ENCODE peak calls at places on chromosomes 11 and 22, in ten cellular contexts. M is Caco-2; E is CD4-positive, CD25-positive, alpha-beta regulatory T cell; Q is AG04450; L is mesenchymal stem cell; R is pancreas; U is HCT116; H is right lobe of liver; F is transverse colon; A is tibial artery. N is an unnamed sample.

GRCh38 chr11:92759571-92760214 is 209.8 kb upstream of the MTNR1B start:
- DNase-seq in H (no peak), Q (no peak), U (no peak), L (no peak), A (no peak), F (no peak), R (no peak), E (no peak), M (no peak), N (no peak)

GRCh38 chr22:40323681-40324083 is 22.6 kb upstream of the ADSL start:
- DNase-seq in H (no peak), U (no peak), F (no peak), Q (no peak), L (no peak), M (no peak), A (no peak), E (peak; percentile 46), R (no peak), N (no peak)

GRCh38 chr11:27553186-27553585 is 46.6 kb upstream of the LIN7C start:
- DNase-seq in U (no peak), E (no peak), M (no peak), R (no peak), L (no peak), F (no peak), H (no peak), Q (no peak), A (no peak), N (no peak)

GRCh38 chr11:112163875-112164521 is at the start of gene IL18:
- DNase-seq in R (peak; percentile 62), L (peak; percentile 54), E (no peak), U (peak; percentile 78), H (peak; percentile 70), A (peak; percentile 67), F (peak; percentile 88), M (peak; percentile 87), Q (no peak), N (peak; percentile 72)

GRCh38 chr11:134856371-134856971 is 444.4 kb upstream of the B3GAT1 start:
- DNase-seq in H (no peak), Q (no peak), L (no peak), E (no peak), R (no peak), M (no peak), F (no peak), A (no peak), U (no peak), N (no peak)

GRCh38 chr11:9314291-9315077 is at the start of gene TMEM41B:
- DNase-seq in A (peak; percentile 99), L (peak; percentile 99), M (peak; percentile 99), R (peak; percentile 99), H (peak; percentile 99), E (peak; percentile 99), F (peak; percentile 98), Q (peak; percentile 94), U (peak; percentile 97), N (peak; percentile 98)

GRCh38 chr22:25099202-25099601 is 100.5 kb upstream of the CRYBB3 start:
- DNase-seq in E (no peak), A (no peak), Q (no peak), U (no peak), M (no peak), R (no peak), F (no peak), H (no peak), L (no peak), N (no peak)

GRCh38 chr22:49208768-49209252 is 618.9 kb downstream of the BRD1 start:
- DNase-seq in L (no peak), Q (no peak), R (peak; percentile 21), A (peak; percentile 13), E (no peak), F (no peak), U (no peak), H (peak; percentile 19), M (no peak), N (peak; percentile 40)

GRCh38 chr22:26172389-26172990 is 3.2 kb downstream of the SEZ6L start:
- DNase-seq in Q (no peak), E (no peak), H (peak; percentile 35), F (peak; percentile 33), R (no peak), U (peak; percentile 24), A (no peak), L (peak; percentile 1), M (peak; percentile 68), N (no peak)

GRCh38 chr22:36257308-36257707 is 4.4 kb downstream of the APOL1 start:
- DNase-seq in L (no peak), M (no peak), F (no peak), E (no peak), R (no peak), H (no peak), A (no peak), U (no peak), Q (no peak), N (peak; percentile 53)

GRCh38 chr11:128733440-128734115 is 39.7 kb downstream of the FLI1 start:
- DNase-seq in E (no peak), L (peak; percentile 60), F (peak; percentile 46), U (no peak), Q (no peak), M (peak; percentile 24), R (no peak), A (no peak), H (no peak), N (no peak)

GRCh38 chr11:128737704-128738103 is 43.8 kb downstream of the FLI1 start:
- DNase-seq in H (no peak), U (no peak), R (no peak), F (no peak), E (no peak), L (no peak), A (no peak), M (no peak), Q (no peak), N (no peak)

GRCh38 chr11:128732471-128733277 is 38.8 kb downstream of the FLI1 start:
- DNase-seq in R (no peak), F (no peak), U (no peak), Q (no peak), M (no peak), E (no peak), L (no peak), H (no peak), A (no peak), N (no peak)

GRCh38 chr11:128735935-128736610 is 42.2 kb downstream of the FLI1 start:
- DNase-seq in R (no peak), H (no peak), Q (no peak), F (no peak), L (no peak), U (no peak), E (no peak), M (peak; percentile 21), A (no peak), N (no peak)

DNA sequence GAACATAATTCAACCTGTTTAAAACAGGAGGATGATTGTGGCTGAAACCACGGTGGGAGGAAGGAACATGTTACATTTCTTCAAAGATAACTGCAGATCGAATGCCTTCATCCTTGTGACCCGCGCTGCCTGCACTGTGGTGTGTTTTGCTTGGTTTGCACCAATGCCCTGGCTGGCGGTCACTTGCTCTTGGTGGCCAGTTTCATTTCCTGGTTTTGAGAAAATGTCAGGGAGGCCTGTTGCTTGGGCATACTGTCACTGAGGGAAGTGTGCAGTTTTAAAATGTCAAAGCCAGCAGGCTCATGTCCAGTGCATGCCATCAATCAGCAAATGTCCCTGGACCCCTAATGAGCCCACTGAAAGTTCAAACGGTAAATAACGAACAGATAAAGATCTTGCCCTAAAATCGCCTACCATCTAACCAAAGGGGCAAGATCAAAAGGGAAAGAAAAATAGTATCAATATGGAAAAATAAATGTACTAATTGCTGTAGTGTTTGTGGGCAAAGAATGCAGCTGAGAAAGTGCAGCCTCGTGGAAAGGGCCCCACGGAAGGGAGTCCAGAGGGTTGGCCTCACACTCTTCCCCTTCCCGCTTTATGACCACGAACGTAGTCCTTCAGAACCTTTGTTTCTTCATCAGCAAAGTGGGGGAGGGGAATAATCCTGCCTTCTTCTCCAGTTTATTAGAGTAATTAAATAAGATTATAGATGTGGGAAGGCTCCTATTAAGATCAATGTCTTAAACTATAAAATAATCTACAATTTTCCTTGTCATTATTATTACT is 40.8 kb downstream of the FLI1 start:
- DNase-seq in E (no peak), H (peak; percentile 51), L (no peak), R (no peak), Q (no peak), M (no peak), U (no peak), A (no peak), F (peak; percentile 71), N (no peak)
- H3K27me3 ChIP-seq in E (no peaks in the 10 kb centered on the region), H (no peaks in the 10 kb centered on the region), L (no peaks in the 10 kb centered on the region), R (no peaks in the 10 kb centered on the region), Q (no peaks in the 10 kb centered on the region), M (no peaks in the 10 kb centered on the region), U (peaks cover 57% of the 10 kb centered on the region), A (no peaks in the 10 kb centered on the region), F (no peaks in the 10 kb centered on the region), N (peaks cover 7% of the 10 kb centered on the region)

DNA sequence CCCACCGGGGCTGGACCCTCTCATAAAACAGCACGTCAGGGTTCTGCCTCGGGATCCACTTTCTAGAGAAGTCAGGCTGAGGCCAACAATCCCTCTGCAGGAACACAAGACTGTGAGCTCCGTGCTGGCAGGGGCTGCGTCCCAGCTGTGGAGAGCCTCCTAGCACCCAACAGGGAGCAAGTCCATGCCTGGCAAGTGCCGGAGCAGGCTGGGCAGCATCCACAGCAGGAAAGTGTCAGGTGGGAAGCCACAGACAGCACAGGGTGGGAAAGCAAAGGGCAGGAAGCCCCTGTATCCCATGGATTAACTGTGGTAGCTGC is 682.3 kb downstream of the TBC1D22A start:
- DNase-seq in E (no peak), F (no peak), R (no peak), Q (no peak), L (no peak), U (no peak), H (no peak), A (no peak), M (no peak), N (no peak)
- H3K9me3 ChIP-seq in E (peaks cover 11% of the 10 kb centered on the region), F (no peaks in the 10 kb centered on the region), R (no peaks in the 10 kb centered on the region), Q (peaks cover 54% of the 10 kb centered on the region), L (peaks cover 12% of the 10 kb centered on the region), U (no peaks in the 10 kb centered on the region), H (no peaks in the 10 kb centered on the region), A (no peaks in the 10 kb centered on the region), M (peaks cover 3% of the 10 kb centered on the region), N (no peaks in the 10 kb centered on the region)

DNA sequence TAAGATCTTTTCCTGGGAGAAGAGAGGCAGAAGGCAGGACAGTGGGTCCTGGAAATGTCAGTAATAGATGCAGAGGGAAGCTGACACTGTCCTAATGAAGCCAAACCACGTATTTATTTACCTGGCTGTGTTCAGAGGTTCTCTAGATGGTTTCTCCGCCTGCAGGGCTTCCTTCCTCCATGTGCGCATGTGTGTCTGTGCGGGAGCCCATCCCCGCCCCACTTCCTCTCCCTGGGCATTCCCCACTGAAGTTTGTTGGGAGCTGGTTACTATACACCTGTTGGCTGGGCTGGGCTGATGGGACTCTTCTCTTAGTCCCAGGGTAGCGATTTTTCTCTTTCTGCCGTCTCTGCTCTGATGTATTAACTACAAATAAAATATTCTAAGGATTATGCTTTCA is 204.9 kb upstream of the TBCEL start:
- DNase-seq in L (no peak), Q (no peak), F (no peak), A (no peak), M (no peak), U (no peak), H (no peak), R (no peak), E (no peak), N (no peak)
- H3K27me3 ChIP-seq in L (peaks cover 50% of the 10 kb centered on the region), Q (peaks cover 29% of the 10 kb centered on the region), F (peaks cover 22% of the 10 kb centered on the region), A (no peaks in the 10 kb centered on the region), M (peaks cover 1% of the 10 kb centered on the region), U (peaks cover 5% of the 10 kb centered on the region), H (no peaks in the 10 kb centered on the region), R (no peaks in the 10 kb centered on the region), E (no peaks in the 10 kb centered on the region), N (peaks cover 32% of the 10 kb centered on the region)

DNA sequence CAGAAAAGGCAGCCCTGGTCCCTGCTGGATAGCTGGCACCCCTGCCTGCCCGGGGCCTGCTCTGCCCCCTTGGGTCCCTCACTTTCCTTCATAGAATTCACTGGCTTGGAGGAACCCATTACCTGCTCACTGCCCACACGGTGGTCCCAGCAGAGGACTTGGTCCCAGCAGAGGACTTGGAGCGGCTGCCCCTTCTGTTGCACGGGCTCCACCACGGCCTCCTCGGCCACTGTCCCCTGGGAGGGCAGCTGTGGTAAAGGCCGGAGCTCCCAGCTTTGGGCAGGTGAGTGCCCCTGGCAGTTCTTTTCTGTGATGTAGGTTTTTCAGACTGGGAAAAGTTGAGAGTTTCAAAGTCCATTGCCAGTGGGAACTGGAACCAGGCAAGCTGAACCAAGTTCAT is 25.9 kb downstream of the BRSK2 start:
- DNase-seq in M (no peak), Q (no peak), F (no peak), L (no peak), E (no peak), H (no peak), R (no peak), A (no peak), U (no peak), N (no peak)
- H3K9me3 ChIP-seq in M (peaks cover 40% of the 10 kb centered on the region), Q (peaks cover 85% of the 10 kb centered on the region), F (peaks cover 29% of the 10 kb centered on the region), L (peaks cover 15% of the 10 kb centered on the region), E (peaks cover 46% of the 10 kb centered on the region), H (no peaks in the 10 kb centered on the region), R (no peaks in the 10 kb centered on the region), A (peaks cover 12% of the 10 kb centered on the region), U (peaks cover 49% of the 10 kb centered on the region), N (peaks cover 30% of the 10 kb centered on the region)

N was measured in suprapubic skin.